ENCODE peak calls at places on chromosome 19, in five cellular contexts. One of them, this sample, is unnamed.

GRCh38 chr19:45404557-45405434 is at the start of gene PPP1R13L:
- DNase-seq in AG09309: no peak
- DNase-seq in thoracic aorta: peak
- DNase-seq in IMR-90: peak
- DNase-seq in sigmoid colon: peak
- DNase-seq in this sample: peak

GRCh38 chr19:31675187-31675913 is 326.1 kb upstream of the TSHZ3 start:
- DNase-seq in sigmoid colon: no peak
- DNase-seq in AG09309: peak
- DNase-seq in IMR-90: peak
- DNase-seq in thoracic aorta: no peak
- DNase-seq in this sample: no peak

GRCh38 chr19:10744848-10745293 is 27.0 kb downstream of the DNM2 start:
- DNase-seq in AG09309: no peak
- DNase-seq in IMR-90: no peak
- DNase-seq in thoracic aorta: no peak
- DNase-seq in sigmoid colon: no peak
- DNase-seq in this sample: no peak

GRCh38 chr19:45179063-45179847 is 671 bp downstream of the BLOC1S3 start:
- DNase-seq in sigmoid colon: no peak
- DNase-seq in thoracic aorta: no peak
- DNase-seq in IMR-90: peak
- DNase-seq in AG09309: no peak
- DNase-seq in this sample: no peak

GRCh38 chr19:7211191-7211988 is 82.8 kb downstream of the INSR start:
- DNase-seq in thoracic aorta: no peak
- DNase-seq in AG09309: no peak
- DNase-seq in IMR-90: peak
- DNase-seq in sigmoid colon: no peak
- DNase-seq in this sample: no peak

GRCh38 chr19:54439174-54439851 is 9.7 kb upstream of the LENG8 start:
- DNase-seq in IMR-90: no peak
- DNase-seq in sigmoid colon: no peak
- DNase-seq in thoracic aorta: no peak
- DNase-seq in AG09309: no peak
- DNase-seq in this sample: no peak

GRCh38 chr19:58351996-58352755 is 1.1 kb downstream of the A1BG start:
- DNase-seq in AG09309: no peak
- DNase-seq in sigmoid colon: no peak
- DNase-seq in IMR-90: no peak
- DNase-seq in thoracic aorta: no peak
- DNase-seq in this sample: no peak

GRCh38 chr19:1785310-1785709 is 26.8 kb downstream of the ATP8B3 start:
- DNase-seq in sigmoid colon: no peak
- DNase-seq in IMR-90: no peak
- DNase-seq in AG09309: no peak
- DNase-seq in thoracic aorta: no peak
- DNase-seq in this sample: no peak

GRCh38 chr19:5171711-5172110 is 168.9 kb downstream of the PTPRS start:
- DNase-seq in AG09309: no peak
- DNase-seq in sigmoid colon: no peak
- DNase-seq in IMR-90: no peak
- DNase-seq in thoracic aorta: no peak
- DNase-seq in this sample: peak

GRCh38 chr19:41792513-41793413 is 3.6 kb upstream of the CEACAM3 start:
- DNase-seq in thoracic aorta: no peak
- DNase-seq in IMR-90: peak
- DNase-seq in sigmoid colon: no peak
- DNase-seq in AG09309: peak
- DNase-seq in this sample: no peak

GRCh38 chr19:58291943-58292342 is 13.2 kb downstream of the ZNF8 start:
- DNase-seq in sigmoid colon: no peak
- DNase-seq in thoracic aorta: no peak
- DNase-seq in IMR-90: no peak
- DNase-seq in AG09309: no peak
- DNase-seq in this sample: no peak

GRCh38 chr19:47110521-47111080 is 3.0 kb downstream of the ZC3H4 start:
- DNase-seq in sigmoid colon: no peak
- DNase-seq in IMR-90: no peak
- DNase-seq in AG09309: no peak
- DNase-seq in thoracic aorta: no peak
- DNase-seq in this sample: no peak

GRCh38 chr19:49592486-49593232 is 1.7 kb downstream of the PRR12 start:
- DNase-seq in thoracic aorta: no peak
- DNase-seq in IMR-90: no peak
- DNase-seq in AG09309: no peak
- DNase-seq in sigmoid colon: peak
- DNase-seq in this sample: no peak

GRCh38 chr19:23558541-23558940 is 128.5 kb downstream of the ZNF675 start:
- DNase-seq in IMR-90: no peak
- DNase-seq in sigmoid colon: no peak
- DNase-seq in AG09309: no peak
- DNase-seq in thoracic aorta: no peak
- DNase-seq in this sample: no peak

GRCh38 chr19:11483176-11484111 is 2.6 kb upstream of the ELAVL3 start:
- DNase-seq in sigmoid colon: no peak
- DNase-seq in AG09309: no peak
- DNase-seq in thoracic aorta: no peak
- DNase-seq in IMR-90: no peak
- DNase-seq in this sample: no peak

GRCh38 chr19:54515156-54515555 is 12.5 kb downstream of the LAIR2 start:
- DNase-seq in IMR-90: no peak
- DNase-seq in AG09309: no peak
- DNase-seq in thoracic aorta: no peak
- DNase-seq in sigmoid colon: no peak
- DNase-seq in this sample: no peak

GRCh38 chr19:47765522-47766358 is 12.8 kb upstream of the SELENOW start:
- DNase-seq in AG09309: no peak
- DNase-seq in sigmoid colon: peak
- DNase-seq in IMR-90: peak
- DNase-seq in thoracic aorta: no peak
- DNase-seq in this sample: no peak

GRCh38 chr19:30374791-30375650 is 2.8 kb downstream of the ZNF536 start:
- DNase-seq in IMR-90: no peak
- DNase-seq in AG09309: no peak
- DNase-seq in thoracic aorta: no peak
- DNase-seq in sigmoid colon: no peak
- DNase-seq in this sample: no peak

GRCh38 chr19:2353895-2354592 is 6.0 kb upstream of the TMPRSS9 start:
- DNase-seq in IMR-90: no peak
- DNase-seq in AG09309: no peak
- DNase-seq in sigmoid colon: no peak
- DNase-seq in thoracic aorta: no peak
- DNase-seq in this sample: no peak

GRCh38 chr19:6890938-6891337 is 3.6 kb downstream of the ADGRE1 start:
- DNase-seq in thoracic aorta: no peak
- DNase-seq in sigmoid colon: no peak
- DNase-seq in IMR-90: no peak
- DNase-seq in AG09309: no peak
- DNase-seq in this sample: no peak

GRCh38 chr19:14381689-14382474 is 638 bp downstream of the ADGRE5 start:
- DNase-seq in sigmoid colon: peak
- DNase-seq in AG09309: no peak
- DNase-seq in thoracic aorta: peak
- DNase-seq in IMR-90: peak
- DNase-seq in this sample: no peak

GRCh38 chr19:4814625-4815425 is 16.7 kb downstream of the TICAM1 start:
- DNase-seq in thoracic aorta: no peak
- DNase-seq in IMR-90: peak
- DNase-seq in AG09309: peak
- DNase-seq in sigmoid colon: no peak
- DNase-seq in this sample: no peak

GRCh38 chr19:14156971-14157717 is 20.8 kb upstream of the ASF1B start:
- DNase-seq in thoracic aorta: no peak
- DNase-seq in AG09309: no peak
- DNase-seq in sigmoid colon: no peak
- DNase-seq in IMR-90: no peak
- DNase-seq in this sample: no peak

GRCh38 chr19:46256855-46257254 is 27.3 kb downstream of the IGFL1 start:
- DNase-seq in AG09309: no peak
- DNase-seq in sigmoid colon: no peak
- DNase-seq in thoracic aorta: no peak
- DNase-seq in IMR-90: peak
- DNase-seq in this sample: no peak

GRCh38 chr19:10478903-10479384 is 24.2 kb downstream of the KEAP1 start:
- DNase-seq in thoracic aorta: peak
- DNase-seq in AG09309: no peak
- DNase-seq in IMR-90: peak
- DNase-seq in sigmoid colon: peak
- DNase-seq in this sample: no peak

GRCh38 chr19:12034610-12035009 is 869 bp downstream of the ZNF433 start:
- DNase-seq in thoracic aorta: no peak
- DNase-seq in AG09309: no peak
- DNase-seq in IMR-90: no peak
- DNase-seq in sigmoid colon: no peak
- DNase-seq in this sample: no peak

GRCh38 chr19:11539495-11540365 is 1.1 kb downstream of the CNN1 start:
- DNase-seq in sigmoid colon: peak
- DNase-seq in thoracic aorta: no peak
- DNase-seq in AG09309: no peak
- DNase-seq in IMR-90: peak
- DNase-seq in this sample: no peak

GRCh38 chr19:14565765-14566711 is 5.8 kb downstream of the NDUFB7 start:
- DNase-seq in thoracic aorta: no peak
- DNase-seq in IMR-90: no peak
- DNase-seq in AG09309: no peak
- DNase-seq in sigmoid colon: no peak
- DNase-seq in this sample: no peak

GRCh38 chr19:17680235-17680722 is 7.9 kb downstream of the UNC13A start:
- DNase-seq in IMR-90: peak
- DNase-seq in thoracic aorta: peak
- DNase-seq in sigmoid colon: peak
- DNase-seq in AG09309: peak
- DNase-seq in this sample: peak

GRCh38 chr19:29576043-29576442 is 30.0 kb upstream of the POP4 start:
- DNase-seq in sigmoid colon: no peak
- DNase-seq in AG09309: no peak
- DNase-seq in thoracic aorta: no peak
- DNase-seq in IMR-90: peak
- DNase-seq in this sample: no peak

GRCh38 chr19:52748336-52748950 is 13.6 kb upstream of the ZNF611 start:
- DNase-seq in AG09309: no peak
- DNase-seq in sigmoid colon: no peak
- DNase-seq in IMR-90: peak
- DNase-seq in thoracic aorta: no peak
- DNase-seq in this sample: no peak

GRCh38 chr19:55640577-55641375 is at the start of gene ZNF580:
- DNase-seq in IMR-90: peak
- DNase-seq in sigmoid colon: peak
- DNase-seq in thoracic aorta: no peak
- DNase-seq in AG09309: no peak
- DNase-seq in this sample: no peak

GRCh38 chr19:45518469-45518826 is 11.2 kb downstream of the VASP start:
- DNase-seq in AG09309: no peak
- DNase-seq in IMR-90: no peak
- DNase-seq in thoracic aorta: no peak
- DNase-seq in sigmoid colon: no peak
- DNase-seq in this sample: no peak

GRCh38 chr19:17475541-17476115 is 5.3 kb downstream of the SLC27A1 start:
- DNase-seq in IMR-90: peak
- DNase-seq in thoracic aorta: no peak
- DNase-seq in AG09309: no peak
- DNase-seq in sigmoid colon: peak
- DNase-seq in this sample: no peak

GRCh38 chr19:17334414-17335409 is at the start of gene ANO8:
- DNase-seq in thoracic aorta: peak
- DNase-seq in AG09309: peak
- DNase-seq in sigmoid colon: peak
- DNase-seq in IMR-90: peak
- DNase-seq in this sample: peak

GRCh38 chr19:28569132-28570114 is 643.5 kb downstream of the UQCRFS1 start:
- DNase-seq in IMR-90: no peak
- DNase-seq in AG09309: no peak
- DNase-seq in sigmoid colon: no peak
- DNase-seq in thoracic aorta: no peak
- DNase-seq in this sample: no peak

GRCh38 chr19:40390084-40390742 is at the start of gene HIPK4:
- DNase-seq in AG09309: no peak
- DNase-seq in IMR-90: no peak
- DNase-seq in sigmoid colon: no peak
- DNase-seq in thoracic aorta: no peak
- DNase-seq in this sample: no peak
- H3K4me3 ChIP-seq in AG09309: no peak
- H3K4me3 ChIP-seq in IMR-90: no peak
- H3K4me3 ChIP-seq in sigmoid colon: no peak
- H3K4me3 ChIP-seq in thoracic aorta: no peak
- H3K4me3 ChIP-seq in this sample: no peak

GRCh38 chr19:8216357-8216756 is 7.2 kb downstream of the CERS4 start:
- DNase-seq in thoracic aorta: no peak
- DNase-seq in sigmoid colon: no peak
- DNase-seq in AG09309: no peak
- DNase-seq in IMR-90: no peak
- DNase-seq in this sample: no peak
- TF ChIP-seq CTCF in thoracic aorta: no peak
- TF ChIP-seq CTCF in sigmoid colon: no peak
- TF ChIP-seq CTCF in AG09309: no peak
- TF ChIP-seq CTCF in IMR-90: no peak
- TF ChIP-seq CTCF in this sample: no peak

GRCh38 chr19:3721131-3721899 is 13.1 kb downstream of the TJP3 start:
- DNase-seq in AG09309: peak
- DNase-seq in thoracic aorta: no peak
- DNase-seq in IMR-90: peak
- DNase-seq in sigmoid colon: peak
- DNase-seq in this sample: no peak
- H3K4me3 ChIP-seq in AG09309: no peak
- H3K4me3 ChIP-seq in thoracic aorta: peak
- H3K4me3 ChIP-seq in IMR-90: no peak
- H3K4me3 ChIP-seq in sigmoid colon: peak
- H3K4me3 ChIP-seq in this sample: no peak

DNA sequence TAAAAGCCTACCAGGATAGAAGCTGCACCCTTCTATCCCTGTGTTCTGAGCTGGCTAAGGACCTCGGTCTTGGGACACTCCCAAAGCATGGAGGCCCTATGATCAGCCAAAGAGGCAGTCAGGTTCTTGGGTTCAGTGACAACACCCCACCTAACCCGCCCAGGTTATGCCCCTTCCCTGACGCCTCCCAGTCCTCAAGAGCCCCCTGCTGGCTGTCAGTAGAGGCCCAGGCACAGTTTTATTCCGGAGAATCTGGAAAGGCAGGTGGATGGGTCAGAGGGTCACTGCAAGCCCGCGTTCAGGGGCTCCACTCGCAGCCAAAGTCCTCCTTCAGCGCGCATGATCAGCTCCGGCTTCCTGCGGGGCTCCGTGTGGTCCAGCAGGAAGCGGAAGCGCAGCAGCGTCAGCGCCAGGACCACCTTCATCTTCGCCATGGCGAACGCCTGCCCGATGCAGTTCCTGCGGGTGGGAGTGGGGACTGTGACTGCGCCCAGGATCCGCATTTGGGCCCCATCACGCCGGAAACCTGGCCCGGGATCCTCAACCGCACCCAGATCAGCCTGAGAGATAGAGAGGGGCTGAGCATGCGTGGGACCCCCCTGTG is 22.3 kb downstream of the OR10H3 start:
- DNase-seq in sigmoid colon: no peak
- DNase-seq in IMR-90: no peak
- DNase-seq in thoracic aorta: no peak
- DNase-seq in AG09309: no peak
- DNase-seq in this sample: no peak
- TF ChIP-seq CTCF in sigmoid colon: no peak
- TF ChIP-seq CTCF in IMR-90: no peak
- TF ChIP-seq CTCF in thoracic aorta: no peak
- TF ChIP-seq CTCF in AG09309: no peak
- TF ChIP-seq CTCF in this sample: no peak